ENCODE peak calls at places on chromosomes 11 and 22, in nine cellular contexts. Z is A172; H is non-pigmented ciliary epithelial cell; G is NCI-H2107; A is activated CD4-positive, CD25-positive, alpha-beta regulatory T cell treated with anti-CD3 and anti-CD28 coated beads, Interleukin-2, amount 50 U/mL, for 16 hours; Y is activated CD8-positive, alpha-beta T cell treated with anti-CD3 and anti-CD28 coated beads for 36 hours; B is NCI-H1930; Q is pons; O is GM20000. E is an unnamed sample.
A peak's percentile ranks its signal among the peaks of the same experiment; 100 is the strongest.

GRCh38 chr11:102806296-102806695 is 8.3 kb upstream of the MMP1 start:
- DNase-seq in Z (no peak), H (no peak), G (no peak), A (no peak), Y (no peak), B (no peak), Q (no peak), O (no peak), E (peak; percentile 41)

GRCh38 chr11:126799974-126800373 is 200.6 kb downstream of the KIRREL3 start:
- DNase-seq in Z (no peak), H (no peak), G (no peak), A (no peak), Y (no peak), B (no peak), Q (no peak), O (no peak), E (peak; percentile 51)

GRCh38 chr11:13333456-13333957 is 55.9 kb downstream of the BMAL1 start:
- DNase-seq in Z (peak; percentile 76), H (no peak), G (no peak), A (no peak), Y (no peak), B (no peak), Q (no peak), O (no peak), E (no peak)

GRCh38 chr22:24433868-24434471 is 6.6 kb downstream of the ADORA2A start:
- DNase-seq in Z (peak; percentile 59), H (no peak), G (no peak), A (peak; percentile 30), Y (no peak), B (no peak), Q (no peak), O (peak; percentile 90), E (peak; percentile 60)

GRCh38 chr22:24005201-24005600 is at the start of gene GSTT4:
- DNase-seq in Z (no peak), H (no peak), G (no peak), A (no peak), Y (no peak), B (no peak), Q (no peak), O (peak; percentile 11), E (no peak)

GRCh38 chr11:130413383-130414106 is 14.9 kb downstream of the ADAMTS8 start:
- DNase-seq in Z (peak; percentile 74), H (peak; percentile 47), G (no peak), A (no peak), Y (no peak), B (no peak), Q (no peak), O (no peak), E (peak; percentile 93)

GRCh38 chr11:112334381-112334780 is 73.7 kb upstream of the PLET1 start:
- DNase-seq in Z (no peak), H (no peak), G (no peak), A (no peak), Y (no peak), B (no peak), Q (no peak), O (no peak), E (no peak)

GRCh38 chr11:32325725-32326124 is 109.6 kb downstream of the WT1 start:
- DNase-seq in Z (no peak), H (no peak), G (no peak), A (no peak), Y (no peak), B (no peak), Q (no peak), O (no peak), E (no peak)

GRCh38 chr22:30249049-30250038 is 2.8 kb upstream of the LIF start:
- DNase-seq in Z (no peak), H (no peak), G (no peak), A (no peak), Y (no peak), B (no peak), Q (no peak), O (no peak), E (no peak)

GRCh38 chr22:41367039-41367679 is 14.6 kb upstream of the TEF start:
- DNase-seq in Z (peak; percentile 74), H (peak; percentile 68), G (peak; percentile 78), A (no peak), Y (peak; percentile 18), B (no peak), Q (peak; percentile 96), O (no peak), E (peak; percentile 82)

GRCh38 chr11:15006139-15006759 is 34.1 kb upstream of the CALCA start:
- DNase-seq in Z (peak; percentile 14), H (no peak), G (peak; percentile 14), A (no peak), Y (peak; percentile 9), B (peak; percentile 29), Q (no peak), O (peak; percentile 24), E (peak; percentile 53)

GRCh38 chr11:8097062-8097814 is 16.2 kb downstream of the TUB start:
- DNase-seq in Z (no peak), H (no peak), G (no peak), A (no peak), Y (no peak), B (no peak), Q (no peak), O (peak; percentile 7), E (no peak)

GRCh38 chr11:124891390-124891861 is 6.2 kb downstream of the ROBO4 start:
- DNase-seq in Z (no peak), H (no peak), G (no peak), A (no peak), Y (no peak), B (no peak), Q (no peak), O (no peak), E (no peak)

GRCh38 chr11:134742228-134742612 is 330.2 kb upstream of the B3GAT1 start:
- DNase-seq in Z (peak; percentile 37), H (peak; percentile 28), G (no peak), A (no peak), Y (peak; percentile 30), B (no peak), Q (no peak), O (no peak), E (no peak)

GRCh38 chr11:104442320-104442719 is 278.4 kb upstream of the PDGFD start:
- DNase-seq in Z (no peak), H (no peak), G (no peak), A (no peak), Y (no peak), B (no peak), Q (no peak), O (no peak), E (no peak)

GRCh38 chr22:24051568-24051967 is 40.5 kb downstream of the CABIN1 start:
- DNase-seq in Z (no peak), H (no peak), G (no peak), A (no peak), Y (no peak), B (no peak), Q (no peak), O (no peak), E (no peak)